ENCODE peak calls at places on chromosomes 13 and 19, in four cellular contexts. I is foreskin keratinocyte; O is naive thymus-derived CD4-positive, alpha-beta T cell; D is mammary epithelial cell. P is an unnamed sample.
A peak's percentile ranks its signal among the peaks of the same experiment; 100 is the strongest.

GRCh38 chr13:28421674-28422410 is 73.1 kb downstream of the FLT1 start:
- DNase-seq in D (no peak), I (no peak), O (no peak), P (no peak)

GRCh38 chr13:30364133-30364532 is 56.8 kb upstream of the KATNAL1 start:
- DNase-seq in I (no peak), D (no peak), O (no peak), P (no peak)

GRCh38 chr19:54029930-54030490 is 33.7 kb downstream of the VSTM1 start:
- DNase-seq in I (peak; percentile 20), O (peak; percentile 28), D (peak; percentile 28), P (no peak)

GRCh38 chr19:35641515-35642151 is at the start of gene ETV2:
- DNase-seq in I (no peak), D (no peak), O (no peak), P (no peak)

GRCh38 chr13:37047846-37048245 is 11.6 kb downstream of the SUPT20H start:
- DNase-seq in O (no peak), D (no peak), I (no peak), P (no peak)

GRCh38 chr19:51131780-51132680 is 7.3 kb downstream of the SIGLEC9 start:
- DNase-seq in O (peak; percentile 58), I (no peak), D (no peak), P (no peak)

GRCh38 chr19:55379161-55379560 is 2.5 kb downstream of the TMEM190 start:
- DNase-seq in I (no peak), O (no peak), D (no peak), P (no peak)

GRCh38 chr13:26758496-26759155 is 2.0 kb downstream of the GPR12 start:
- DNase-seq in I (no peak), D (no peak), O (no peak), P (no peak)

GRCh38 chr13:73910733-73911132 is 223.5 kb downstream of the KLF12 start:
- DNase-seq in O (no peak), I (no peak), D (no peak), P (no peak)

DNA sequence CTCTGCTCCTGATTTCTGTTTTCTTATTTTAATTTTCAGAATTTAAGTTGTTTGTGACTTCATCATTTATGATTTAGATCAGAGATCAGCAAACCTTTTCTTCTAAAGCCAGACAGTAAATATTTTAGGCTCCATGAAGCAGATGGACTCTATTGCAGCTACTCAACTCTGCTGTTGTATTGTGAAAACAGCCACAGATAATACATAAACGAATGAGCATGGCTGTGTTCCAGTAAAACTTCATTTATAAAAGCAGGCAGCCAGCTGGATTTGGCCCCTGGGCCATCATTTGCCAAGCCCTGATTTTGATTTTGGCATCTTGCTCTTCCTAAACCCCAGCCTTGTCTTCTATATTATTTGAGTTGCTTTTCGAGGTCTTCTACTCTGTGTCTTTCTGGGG is 41.2 kb downstream of the RNASEH2B start:
- DNase-seq in I (no peak), D (no peak), O (no peak), P (no peak)
- H3K27ac ChIP-seq in I (no peak overlapping the region), D (no peak overlapping the region), O (no peak overlapping the region), P (no peak overlapping the region)

GRCh38 chr19:33239223-33239975 is 13.7 kb upstream of the SLC7A10 start:
- DNase-seq in I (no peak), D (no peak), O (no peak), P (no peak)
- H3K27ac ChIP-seq in I (no peak overlapping the region), D (no peak overlapping the region), O (no peak overlapping the region), P (no peak overlapping the region)

DNA sequence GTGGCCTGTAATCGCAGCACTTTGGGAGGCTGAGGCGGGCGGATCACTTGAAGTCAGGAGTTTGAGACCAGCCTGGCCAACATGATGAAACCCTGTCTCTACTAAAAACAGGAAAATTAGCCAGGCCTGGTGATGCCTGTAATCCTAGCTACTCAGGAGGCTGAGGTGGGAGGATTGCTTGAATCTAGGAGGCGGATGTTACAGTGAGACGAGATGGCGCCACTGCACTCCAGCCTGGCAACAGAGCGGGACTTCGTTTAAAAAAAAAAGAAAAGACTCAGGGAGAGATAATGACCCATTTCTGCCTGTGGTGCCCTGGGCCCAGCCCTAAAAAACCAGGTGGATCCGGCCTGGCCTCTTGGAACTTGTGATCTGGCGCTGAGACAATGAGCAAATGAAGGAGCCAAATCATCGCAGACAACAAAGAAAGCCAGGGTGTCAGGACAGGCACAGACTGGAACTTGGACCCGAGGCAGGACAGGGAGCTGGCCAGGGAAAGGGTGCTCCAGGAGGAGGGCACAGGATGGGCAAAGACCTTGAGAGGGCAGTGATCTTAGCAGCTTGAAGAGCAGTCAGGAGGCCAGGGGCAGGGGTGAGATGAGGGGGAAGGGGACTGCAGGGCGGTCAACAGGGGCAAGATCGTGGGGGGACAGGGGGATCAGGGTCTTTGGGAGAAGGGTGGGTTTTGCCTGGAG is 963 bp upstream of the JAK3 start:
- DNase-seq in D (no peak), I (no peak), O (no peak), P (no peak)
- H3K27ac ChIP-seq in D (no peak overlapping the region), I (no peak overlapping the region), O (peak overlapping the region; percentile 95), P (peak overlapping the region; percentile 70)

GRCh38 chr19:2039082-2039958 is 11.7 kb downstream of the MKNK2 start:
- DNase-seq in I (no peak), D (no peak), O (no peak), P (no peak)

GRCh38 chr19:2038284-2039081 is 12.6 kb downstream of the MKNK2 start:
- DNase-seq in I (no peak), O (no peak), D (no peak), P (no peak)

GRCh38 chr19:2041436-2041685 is 9.7 kb downstream of the MKNK2 start:
- DNase-seq in D (no peak), O (no peak), I (no peak), P (no peak)

GRCh38 chr19:2040647-2041435 is 10.2 kb downstream of the MKNK2 start:
- DNase-seq in I (no peak), D (no peak), O (no peak), P (no peak)

DNA sequence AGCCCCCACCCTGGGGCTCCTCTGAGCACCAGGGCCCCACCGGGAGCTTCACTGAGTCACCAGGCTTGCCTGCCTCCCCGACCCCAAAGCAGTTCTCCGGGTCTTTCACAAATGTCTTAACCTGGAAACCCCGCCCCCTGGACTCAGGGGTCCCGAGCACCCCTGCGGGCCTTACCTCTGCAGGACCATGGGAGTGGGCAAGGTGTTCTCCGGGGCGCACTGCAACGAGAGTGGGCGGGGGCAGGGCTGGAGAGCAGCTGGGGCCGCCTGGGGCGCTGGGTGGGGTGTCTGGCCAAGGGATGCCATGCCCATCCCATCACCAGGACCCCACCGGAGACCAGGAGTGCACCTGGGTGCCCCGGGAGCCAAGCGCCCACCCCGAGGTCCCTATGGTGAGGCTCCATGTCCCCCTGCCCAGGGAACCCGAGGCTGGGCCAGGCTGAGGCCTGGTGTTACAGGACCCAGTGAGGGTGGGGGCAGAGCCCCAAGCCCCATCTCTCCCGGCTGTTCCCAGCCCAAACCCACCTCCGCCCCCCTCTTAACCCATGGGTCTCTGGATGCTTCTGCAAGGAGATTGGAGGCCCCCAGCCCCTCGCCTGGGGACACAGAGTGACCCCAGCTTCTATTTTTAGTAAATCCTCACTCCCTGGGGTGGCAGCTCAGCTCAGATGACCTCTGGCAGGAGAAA is 10.9 kb downstream of the MKNK2 start:
- DNase-seq in D (no peak), O (no peak), I (no peak), P (no peak)
- H3K27ac ChIP-seq in D (no peak overlapping the region), O (peak overlapping the region; percentile 97), I (no peak overlapping the region), P (no peak overlapping the region)

GRCh38 chr19:5687360-5688198 is 2.5 kb upstream of the RPL36 start:
- DNase-seq in I (no peak), O (no peak), D (no peak), P (no peak)

GRCh38 chr19:5686326-5686646 is 3.8 kb upstream of the RPL36 start:
- DNase-seq in O (no peak), D (no peak), I (no peak), P (no peak)

GRCh38 chr19:5684694-5685430 is 4.0 kb downstream of the HSD11B1L start:
- DNase-seq in I (no peak), O (no peak), D (no peak), P (no peak)

GRCh38 chr19:5683177-5683886 is 2.5 kb downstream of the HSD11B1L start:
- DNase-seq in O (no peak), I (peak; percentile 74), D (no peak), P (no peak)

GRCh38 chr19:5686647-5687359 is 3.3 kb upstream of the RPL36 start:
- DNase-seq in I (peak; percentile 90), O (peak; percentile 83), D (peak; percentile 90), P (peak; percentile 54)
- H3K27ac ChIP-seq in I (peak overlapping the region; percentile 10), O (peak overlapping the region; percentile 73), D (no peak overlapping the region), P (peak overlapping the region; percentile 42)

P was measured in epithelial cell of prostate.